ENCODE peak calls at places on chromosomes 6 and 20, in four cellular contexts. J is H9, N is GM12891, H is tibial artery. M is an unnamed sample.

GRCh38 chr6:170031096-170031471 is 259.8 kb downstream of the DLL1 start:
- DNase-seq in J (no peak), N (no peak), H (no peak), M (no peak)

GRCh38 chr6:112180095-112180820 is 74.1 kb downstream of the LAMA4 start:
- DNase-seq in J (no peak), N (peak), H (no peak), M (no peak)

GRCh38 chr6:35181933-35182612 is 31.7 kb upstream of the SCUBE3 start:
- DNase-seq in J (peak), N (no peak), H (peak), M (peak)

GRCh38 chr20:25749667-25750066 is 53.0 kb upstream of the ZNF337 start:
- DNase-seq in J (no peak), N (no peak), H (no peak), M (no peak)

GRCh38 chr20:53655909-53656652 is 62.4 kb upstream of the ZNF217 start:
- DNase-seq in J (no peak), N (no peak), H (no peak), M (no peak)

GRCh38 chr6:27177454-27178000 is 70.0 kb upstream of the PRSS16 start:
- DNase-seq in J (peak), N (peak), H (peak), M (peak)

GRCh38 chr6:157838718-157839430 is 15.8 kb downstream of the SNX9 start:
- DNase-seq in J (no peak), N (no peak), H (no peak), M (no peak)

GRCh38 chr20:23246682-23247664 is 103.6 kb upstream of the NXT1 start:
- DNase-seq in J (no peak), N (no peak), H (peak), M (no peak)

GRCh38 chr6:169269180-169270076 is 15.8 kb upstream of the THBS2 start:
- DNase-seq in J (no peak), N (no peak), H (no peak), M (peak)

GRCh38 chr6:93163146-93163545 is 256.2 kb downstream of the EPHA7 start:
- DNase-seq in J (no peak), N (no peak), H (no peak), M (no peak)

GRCh38 chr6:166305562-166306117 is 2.6 kb downstream of the PRR18 start:
- DNase-seq in J (no peak), N (no peak), H (no peak), M (no peak)

GRCh38 chr6:150072201-150072600 is 3.3 kb upstream of the ULBP3 start:
- DNase-seq in J (peak), N (no peak), H (peak), M (peak)

GRCh38 chr20:42688576-42688975 is 501.1 kb downstream of the PTPRT start:
- DNase-seq in J (peak), N (no peak), H (no peak), M (no peak)

GRCh38 chr6:152173321-152173720 is 365.8 kb downstream of the ESR1 start:
- DNase-seq in J (no peak), N (no peak), H (no peak), M (no peak)

GRCh38 chr6:26195924-26196845 is 109.0 kb downstream of the HFE start:
- DNase-seq in J (no peak), N (no peak), H (no peak), M (no peak)

GRCh38 chr6:37020426-37021211 is 15.2 kb downstream of the FGD2 start:
- DNase-seq in J (peak), N (no peak), H (no peak), M (peak)

GRCh38 chr20:32339116-32339515 is 19.0 kb upstream of the ASXL1 start:
- DNase-seq in J (no peak), N (no peak), H (no peak), M (no peak)

GRCh38 chr6:16179970-16180431 is 51.1 kb downstream of the MYLIP start:
- DNase-seq in J (no peak), N (no peak), H (no peak), M (no peak)

GRCh38 chr6:137637161-137637560 is 143.0 kb upstream of the OLIG3 start:
- DNase-seq in J (no peak), N (no peak), H (no peak), M (no peak)

GRCh38 chr6:126054802-126055201 is 68.5 kb downstream of the TRMT11 start:
- DNase-seq in J (no peak), N (no peak), H (no peak), M (no peak)

GRCh38 chr20:4053516-4053919 is 38.2 kb upstream of the RNF24 start:
- DNase-seq in J (no peak), N (no peak), H (no peak), M (no peak)

GRCh38 chr6:63805808-63806572 is 170.4 kb downstream of the PHF3 start:
- DNase-seq in J (no peak), N (no peak), H (no peak), M (no peak)

M was measured in mucosa of descending colon.